ENCODE peak calls at places on chromosomes 11 and 22, in four cellular contexts. One of them, this sample, is unnamed.

GRCh38 chr11:20873054-20873453 is 203.7 kb downstream of the NELL1 start:
- DNase-seq in SK-N-SH: peak; percentile 64
- DNase-seq in tibial nerve: no peak
- DNase-seq in HepG2: peak; percentile 49
- DNase-seq in this sample: no peak

GRCh38 chr22:41417622-41418390 is 28.8 kb downstream of the TOB2 start:
- DNase-seq in HepG2: no peak
- DNase-seq in tibial nerve: peak; percentile 67
- DNase-seq in SK-N-SH: no peak
- DNase-seq in this sample: peak; percentile 90

GRCh38 chr11:105211806-105212531 is 72.4 kb upstream of the CARD18 start:
- DNase-seq in SK-N-SH: no peak
- DNase-seq in HepG2: no peak
- DNase-seq in tibial nerve: no peak
- DNase-seq in this sample: no peak

GRCh38 chr11:33658195-33658900 is 42.3 kb downstream of the C11orf91 start:
- DNase-seq in SK-N-SH: no peak
- DNase-seq in tibial nerve: no peak
- DNase-seq in HepG2: no peak
- DNase-seq in this sample: peak; percentile 76

GRCh38 chr11:133697603-133698002 is 147.7 kb downstream of the SPATA19 start:
- DNase-seq in HepG2: no peak
- DNase-seq in tibial nerve: no peak
- DNase-seq in SK-N-SH: no peak
- DNase-seq in this sample: no peak

GRCh38 chr22:48105254-48105653 is 1342.8 kb downstream of the TBC1D22A start:
- DNase-seq in tibial nerve: no peak
- DNase-seq in HepG2: no peak
- DNase-seq in SK-N-SH: no peak
- DNase-seq in this sample: peak; percentile 41

GRCh38 chr11:101723371-101723770 is 139.6 kb upstream of the TRPC6 start:
- DNase-seq in tibial nerve: no peak
- DNase-seq in HepG2: no peak
- DNase-seq in SK-N-SH: no peak
- DNase-seq in this sample: no peak

GRCh38 chr11:78256962-78257361 is 68.2 kb downstream of the USP35 start:
- DNase-seq in SK-N-SH: no peak
- DNase-seq in tibial nerve: peak; percentile 74
- DNase-seq in HepG2: no peak
- DNase-seq in this sample: no peak

GRCh38 chr11:86576946-86577624 is 95.3 kb downstream of the ME3 start:
- DNase-seq in SK-N-SH: no peak
- DNase-seq in HepG2: no peak
- DNase-seq in tibial nerve: no peak
- DNase-seq in this sample: no peak

GRCh38 chr11:69914286-69915150 is 95.3 kb upstream of the FGF3 start:
- DNase-seq in HepG2: no peak
- DNase-seq in SK-N-SH: no peak
- DNase-seq in tibial nerve: no peak
- DNase-seq in this sample: no peak

GRCh38 chr22:49972163-49973017 is 11.8 kb downstream of the PIM3 start:
- DNase-seq in HepG2: no peak
- DNase-seq in tibial nerve: no peak
- DNase-seq in SK-N-SH: peak; percentile 48
- DNase-seq in this sample: peak; percentile 31

GRCh38 chr11:59186130-59186594 is 14.2 kb downstream of the DTX4 start:
- DNase-seq in tibial nerve: no peak
- DNase-seq in HepG2: peak; percentile 50
- DNase-seq in SK-N-SH: peak; percentile 68
- DNase-seq in this sample: no peak

GRCh38 chr11:35815556-35816315 is 128.1 kb upstream of the LDLRAD3 start:
- DNase-seq in SK-N-SH: no peak
- DNase-seq in HepG2: no peak
- DNase-seq in tibial nerve: peak; percentile 59
- DNase-seq in this sample: no peak

GRCh38 chr11:30210357-30210756 is 20.5 kb upstream of the FSHB start:
- DNase-seq in tibial nerve: no peak
- DNase-seq in SK-N-SH: no peak
- DNase-seq in HepG2: no peak
- DNase-seq in this sample: no peak

GRCh38 chr22:39234157-39234793 is 10.5 kb downstream of the PDGFB start:
- DNase-seq in HepG2: no peak
- DNase-seq in tibial nerve: no peak
- DNase-seq in SK-N-SH: no peak
- DNase-seq in this sample: no peak

GRCh38 chr11:75582935-75583709 is 21.1 kb downstream of the SERPINH1 start:
- DNase-seq in HepG2: no peak
- DNase-seq in tibial nerve: peak; percentile 42
- DNase-seq in SK-N-SH: peak; percentile 93
- DNase-seq in this sample: peak; percentile 92

GRCh38 chr11:118531597-118532084 is 649 bp downstream of the TMEM25 start:
- DNase-seq in tibial nerve: no peak
- DNase-seq in SK-N-SH: peak; percentile 69
- DNase-seq in HepG2: peak; percentile 12
- DNase-seq in this sample: peak; percentile 66

GRCh38 chr11:45915446-45915845 is 2.2 kb downstream of the PEX16 start:
- DNase-seq in HepG2: no peak
- DNase-seq in tibial nerve: no peak
- DNase-seq in SK-N-SH: no peak
- DNase-seq in this sample: no peak

GRCh38 chr11:64743591-64744543 is at the start of gene RASGRP2:
- DNase-seq in SK-N-SH: peak; percentile 84
- DNase-seq in HepG2: peak; percentile 28
- DNase-seq in tibial nerve: peak; percentile 68
- DNase-seq in this sample: peak; percentile 96

GRCh38 chr11:64264371-64264852 is 13.1 kb downstream of the PLCB3 start:
- DNase-seq in SK-N-SH: peak; percentile 83
- DNase-seq in HepG2: no peak
- DNase-seq in tibial nerve: no peak
- DNase-seq in this sample: no peak

GRCh38 chr22:43191831-43192230 is 4.9 kb upstream of the TTLL12 start:
- DNase-seq in SK-N-SH: no peak
- DNase-seq in tibial nerve: no peak
- DNase-seq in HepG2: no peak
- DNase-seq in this sample: no peak

GRCh38 chr22:49480896-49481650 is 346.6 kb downstream of the BRD1 start:
- DNase-seq in tibial nerve: no peak
- DNase-seq in HepG2: no peak
- DNase-seq in SK-N-SH: no peak
- DNase-seq in this sample: no peak

GRCh38 chr11:134423106-134423505 is 11.1 kb upstream of the B3GAT1 start:
- DNase-seq in SK-N-SH: no peak
- DNase-seq in tibial nerve: no peak
- DNase-seq in HepG2: no peak
- DNase-seq in this sample: no peak

GRCh38 chr22:32701021-32701420 is 100.5 kb upstream of the TIMP3 start:
- DNase-seq in HepG2: no peak
- DNase-seq in tibial nerve: no peak
- DNase-seq in SK-N-SH: no peak
- DNase-seq in this sample: no peak

GRCh38 chr22:46596032-46596441 is 24.1 kb upstream of the GRAMD4 start:
- DNase-seq in tibial nerve: peak; percentile 61
- DNase-seq in HepG2: no peak
- DNase-seq in SK-N-SH: peak; percentile 97
- DNase-seq in this sample: no peak

GRCh38 chr11:71454470-71455113 is 1.6 kb downstream of the NADSYN1 start:
- DNase-seq in SK-N-SH: no peak
- DNase-seq in HepG2: no peak
- DNase-seq in tibial nerve: no peak
- DNase-seq in this sample: no peak

GRCh38 chr11:7637447-7638157 is 35.7 kb downstream of the CYB5R2 start:
- DNase-seq in tibial nerve: peak; percentile 56
- DNase-seq in HepG2: no peak
- DNase-seq in SK-N-SH: no peak
- DNase-seq in this sample: no peak

GRCh38 chr22:42972592-42973535 is 42.1 kb downstream of the PACSIN2 start:
- DNase-seq in tibial nerve: no peak
- DNase-seq in SK-N-SH: no peak
- DNase-seq in HepG2: no peak
- DNase-seq in this sample: peak; percentile 50

GRCh38 chr22:48483764-48484528 is 1343.7 kb downstream of the BRD1 start:
- DNase-seq in HepG2: no peak
- DNase-seq in SK-N-SH: no peak
- DNase-seq in tibial nerve: no peak
- DNase-seq in this sample: no peak

GRCh38 chr11:686451-687243 is 8.4 kb downstream of the DEAF1 start:
- DNase-seq in SK-N-SH: no peak
- DNase-seq in HepG2: no peak
- DNase-seq in tibial nerve: no peak
- DNase-seq in this sample: peak; percentile 58

GRCh38 chr11:57646756-57647303 is 2.9 kb downstream of the YPEL4 start:
- DNase-seq in tibial nerve: no peak
- DNase-seq in SK-N-SH: no peak
- DNase-seq in HepG2: no peak
- DNase-seq in this sample: peak; percentile 81
- TF ChIP-seq EP300 in tibial nerve: no peak
- TF ChIP-seq EP300 in SK-N-SH: no peak
- TF ChIP-seq EP300 in HepG2: no peak
- TF ChIP-seq EP300 in this sample: no peak

DNA sequence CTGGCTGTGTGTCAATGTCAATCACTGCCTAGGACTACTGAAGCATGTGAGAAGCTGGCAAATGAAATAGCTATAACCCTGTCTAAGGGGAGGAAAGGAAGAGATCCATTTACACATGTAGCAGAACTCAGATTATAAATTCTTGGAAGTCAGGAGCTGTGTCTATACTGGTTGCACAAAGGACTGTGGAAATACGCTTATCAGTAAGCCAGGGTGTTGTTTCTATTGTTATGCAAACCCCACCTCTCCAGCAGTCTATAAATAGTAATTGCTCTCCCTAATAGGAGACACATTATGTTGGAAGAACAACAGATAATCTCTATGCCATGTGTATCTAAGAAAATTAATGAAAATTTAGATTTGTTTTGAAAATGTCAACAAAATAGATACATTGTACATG is 693.4 kb upstream of the CCDC90B start:
- DNase-seq in tibial nerve: no peak
- DNase-seq in HepG2: no peak
- DNase-seq in SK-N-SH: no peak
- DNase-seq in this sample: no peak
- TF ChIP-seq EP300 in tibial nerve: no peak
- TF ChIP-seq EP300 in HepG2: no peak
- TF ChIP-seq EP300 in SK-N-SH: no peak
- TF ChIP-seq EP300 in this sample: no peak

GRCh38 chr22:38088723-38089473 is 4.9 kb upstream of the SLC16A8 start:
- DNase-seq in SK-N-SH: peak; percentile 61
- DNase-seq in tibial nerve: no peak
- DNase-seq in HepG2: no peak
- DNase-seq in this sample: no peak
- TF ChIP-seq EP300 in SK-N-SH: no peak
- TF ChIP-seq EP300 in tibial nerve: no peak
- TF ChIP-seq EP300 in HepG2: no peak
- TF ChIP-seq EP300 in this sample: no peak

DNA sequence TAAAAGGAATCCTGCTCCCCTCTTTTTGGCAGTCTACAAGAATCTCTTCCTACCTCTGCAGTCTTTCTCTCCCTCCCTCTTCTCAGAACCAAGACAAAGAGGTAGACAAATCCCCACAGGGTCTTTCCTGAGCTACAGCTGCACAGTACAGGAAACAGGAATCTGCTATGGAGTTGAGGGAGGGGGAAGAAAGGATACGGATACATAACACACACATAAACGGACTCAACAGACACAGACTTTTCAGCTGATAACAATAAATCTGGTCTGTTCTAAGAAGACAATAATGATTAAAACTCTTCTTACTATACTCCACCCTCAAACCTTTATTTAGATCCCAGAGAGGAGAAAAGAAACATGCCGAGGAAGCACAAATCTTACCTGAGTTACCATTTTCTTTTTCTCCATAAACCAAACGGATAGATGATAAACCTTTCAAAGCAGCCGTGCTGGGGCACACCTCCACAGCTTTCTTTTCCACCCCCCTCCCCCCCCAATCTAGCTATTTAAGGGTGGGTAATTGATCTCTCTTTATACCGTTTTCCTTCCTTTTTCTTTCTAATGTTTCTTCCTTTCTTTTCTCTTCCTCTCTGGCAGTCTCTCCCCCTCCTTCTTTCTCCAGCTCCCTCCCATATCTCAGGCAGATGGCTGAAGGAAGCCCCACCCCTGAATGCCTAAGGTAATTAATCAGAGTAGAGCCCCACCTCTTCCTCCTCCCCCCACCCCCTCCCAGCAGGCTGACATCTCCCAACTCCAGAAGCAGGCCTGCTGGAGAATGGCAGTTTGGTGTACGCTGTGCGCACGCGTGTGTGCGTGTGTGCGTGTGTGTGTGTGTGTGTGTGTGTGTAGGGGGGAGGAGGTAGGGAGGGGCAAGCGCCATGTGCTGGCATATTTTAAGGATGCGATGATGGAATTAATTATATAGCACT is 122.4 kb downstream of the APOL5 start:
- DNase-seq in SK-N-SH: peak; percentile 81
- DNase-seq in HepG2: no peak
- DNase-seq in tibial nerve: peak; percentile 64
- DNase-seq in this sample: peak; percentile 92
- TF ChIP-seq EP300 in SK-N-SH: peak; percentile 38
- TF ChIP-seq EP300 in HepG2: no peak
- TF ChIP-seq EP300 in tibial nerve: peak; percentile 41
- TF ChIP-seq EP300 in this sample: no peak

DNA sequence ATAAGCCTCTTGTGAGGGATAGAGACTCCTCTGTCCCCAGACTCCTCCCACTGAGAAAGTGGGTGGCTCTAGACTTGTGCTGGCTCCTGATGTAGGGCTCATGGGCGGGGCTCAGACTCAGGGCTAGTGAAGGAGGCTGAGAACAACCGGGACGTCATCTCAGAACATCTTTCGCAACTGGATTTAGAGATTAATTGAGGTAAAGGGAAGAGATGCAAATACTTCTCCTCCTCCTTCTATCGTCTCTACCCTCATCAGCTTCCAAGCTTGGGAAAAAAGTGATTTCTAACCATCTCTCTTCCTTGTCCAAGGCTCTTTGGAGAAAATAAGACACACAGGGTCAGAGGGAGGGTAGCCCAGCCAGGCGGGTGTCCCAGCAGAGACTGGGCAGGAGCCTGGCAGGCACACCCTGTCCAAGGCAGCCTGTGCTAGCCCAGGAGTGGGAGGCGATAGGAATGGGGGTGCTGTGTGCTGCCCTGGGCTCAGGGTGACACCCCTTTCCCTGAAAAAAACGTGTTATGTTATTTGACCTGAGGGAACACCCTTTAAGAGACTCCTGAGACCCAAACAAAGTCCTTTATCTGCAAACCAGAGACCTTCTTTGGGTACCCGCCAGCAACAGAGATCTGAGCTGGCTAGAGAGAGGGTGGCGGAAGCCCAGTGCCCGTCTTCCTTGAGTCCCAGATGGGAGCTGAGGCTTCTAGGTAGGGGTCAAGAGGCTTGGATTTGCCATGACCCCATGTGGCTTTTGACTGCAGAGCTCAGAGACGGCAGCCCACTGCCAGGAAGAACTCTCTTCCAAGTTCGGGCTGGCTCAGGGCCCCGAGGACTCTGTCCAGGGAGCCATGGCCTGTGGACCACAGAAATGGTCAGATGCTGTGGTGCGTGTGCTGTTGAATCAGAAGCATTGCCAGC is 160.9 kb downstream of the ADAMTS15 start:
- DNase-seq in SK-N-SH: no peak
- DNase-seq in tibial nerve: peak; percentile 96
- DNase-seq in HepG2: no peak
- DNase-seq in this sample: peak; percentile 36
- TF ChIP-seq EP300 in SK-N-SH: no peak
- TF ChIP-seq EP300 in tibial nerve: peak; percentile 93
- TF ChIP-seq EP300 in HepG2: no peak
- TF ChIP-seq EP300 in this sample: no peak

This sample was measured in upper lobe of left lung.